ENCODE peak calls at places on chromosomes 2 and 18, in nine cellular contexts. Y is HTR-8/SVneo; L is GM19239; D is A549; A is GM12878; W is stimulated activated CD4-positive, alpha-beta T cell treated with anti-CD3 and anti-CD28 coated beads, Interleukin-4, amount 100 ng/mL, for 1 hour; M is colonic mucosa; C is KBM-7; P is HEK293T. T is an unnamed sample.

GRCh38 chr2:40332096-40332826 is 119.6 kb downstream of the SLC8A1 start:
- DNase-seq in L (no peak), M (no peak), Y (peak; percentile 56), C (peak; percentile 58), D (peak; percentile 19), W (no peak), A (no peak), P (no peak), T (peak; percentile 43)

GRCh38 chr18:10851824-10852225 is 297.5 kb downstream of the PIEZO2 start:
- DNase-seq in M (no peak), W (no peak), P (peak; percentile 12), Y (peak; percentile 46), A (peak; percentile 61), D (peak; percentile 31), C (peak; percentile 65), L (peak; percentile 25), T (no peak)

GRCh38 chr2:9234680-9235387 is 28.2 kb downstream of the ASAP2 start:
- DNase-seq in M (no peak), L (no peak), Y (peak; percentile 90), D (peak; percentile 89), A (no peak), P (no peak), C (peak; percentile 84), W (no peak), T (no peak)

GRCh38 chr18:34158881-34159690 is 65.6 kb downstream of the NOL4 start:
- DNase-seq in C (no peak), A (no peak), L (no peak), P (peak; percentile 77), W (no peak), D (no peak), M (peak; percentile 17), Y (no peak), T (peak; percentile 52)

GRCh38 chr18:2847341-2848144 is 737 bp downstream of the EMILIN2 start:
- DNase-seq in P (peak; percentile 26), C (peak; percentile 21), D (no peak), Y (peak; percentile 32), W (peak; percentile 46), A (no peak), L (peak; percentile 45), M (no peak), T (no peak)

GRCh38 chr2:234478121-234478858 is 18.6 kb downstream of the ARL4C start:
- DNase-seq in D (no peak), P (no peak), C (no peak), Y (no peak), A (no peak), M (no peak), W (no peak), L (no peak), T (no peak)

GRCh38 chr2:71454221-71455010 is 1.1 kb downstream of the DYSF start:
- DNase-seq in L (no peak), C (no peak), Y (no peak), A (no peak), D (no peak), W (no peak), P (no peak), M (no peak), T (no peak)

GRCh38 chr2:85981579-85982247 is 92.9 kb upstream of the ST3GAL5 start:
- DNase-seq in W (no peak), P (no peak), L (no peak), M (no peak), Y (no peak), C (no peak), D (no peak), A (no peak), T (no peak)

GRCh38 chr2:66683599-66683998 is 248.7 kb downstream of the MEIS1 start:
- DNase-seq in Y (no peak), M (peak; percentile 26), D (no peak), P (no peak), C (no peak), W (no peak), A (no peak), L (no peak), T (peak; percentile 93)

GRCh38 chr2:36389081-36389480 is 33.5 kb downstream of the CRIM1 start:
- DNase-seq in M (no peak), C (no peak), P (no peak), D (peak; percentile 55), L (no peak), Y (no peak), W (no peak), A (no peak), T (no peak)

GRCh38 chr2:13558368-13558767 is 841.6 kb downstream of the TRIB2 start:
- DNase-seq in D (peak; percentile 36), Y (peak; percentile 2), M (no peak), L (no peak), W (no peak), A (no peak), P (no peak), C (no peak), T (peak; percentile 51)

GRCh38 chr2:120604767-120605166 is 130.9 kb upstream of the GLI2 start:
- DNase-seq in D (no peak), L (no peak), P (no peak), Y (no peak), C (no peak), W (no peak), A (no peak), M (no peak), T (no peak)

GRCh38 chr2:80266231-80266630 is 38.3 kb downstream of the LRRTM1 start:
- DNase-seq in P (no peak), W (no peak), Y (no peak), L (no peak), A (no peak), C (no peak), D (no peak), M (no peak), T (no peak)

GRCh38 chr2:220000080-220000479 is 372.6 kb downstream of the SLC4A3 start:
- DNase-seq in L (no peak), C (no peak), M (no peak), A (no peak), Y (no peak), P (no peak), W (no peak), D (no peak), T (no peak)

GRCh38 chr18:27966872-27967271 is 210.1 kb downstream of the CDH2 start:
- DNase-seq in D (no peak), M (no peak), L (no peak), A (no peak), W (no peak), Y (no peak), C (no peak), P (no peak), T (no peak)

GRCh38 chr18:49784427-49785185 is 28.7 kb downstream of the ACAA2 start:
- DNase-seq in L (no peak), W (no peak), Y (no peak), A (no peak), D (no peak), C (no peak), M (no peak), P (no peak), T (no peak)

GRCh38 chr18:36127866-36128845 is 984 bp downstream of the SLC39A6 start:
- DNase-seq in A (no peak), W (no peak), Y (peak; percentile 3), M (peak; percentile 42), C (peak; percentile 11), L (no peak), D (peak; percentile 1), P (peak; percentile 60), T (peak; percentile 21)

GRCh38 chr2:168952424-168952823 is 51.3 kb downstream of the G6PC2 start:
- DNase-seq in D (no peak), L (no peak), Y (no peak), P (no peak), C (no peak), W (no peak), A (no peak), M (no peak), T (no peak)

GRCh38 chr2:218093879-218094278 is 24.8 kb downstream of the RUFY4 start:
- DNase-seq in A (no peak), M (no peak), D (no peak), W (no peak), Y (no peak), L (no peak), C (peak; percentile 37), P (no peak), T (no peak)

GRCh38 chr2:152176113-152176714 is 651 bp upstream of the STAM2 start:
- DNase-seq in A (no peak), Y (peak; percentile 26), M (no peak), D (peak; percentile 22), L (no peak), W (no peak), C (no peak), P (no peak), T (no peak)

GRCh38 chr2:204678031-204678430 is 132.8 kb downstream of the PARD3B start:
- DNase-seq in D (no peak), L (no peak), Y (no peak), M (no peak), P (no peak), A (no peak), C (no peak), W (no peak), T (no peak)

GRCh38 chr2:233165543-233165894 is 86.0 kb upstream of the ATG16L1 start:
- DNase-seq in Y (no peak), P (no peak), W (no peak), C (no peak), D (no peak), M (no peak), A (no peak), L (no peak), T (no peak)

GRCh38 chr2:11757101-11757500 is 10.7 kb downstream of the LPIN1 start:
- DNase-seq in Y (no peak), C (no peak), D (no peak), L (no peak), M (no peak), A (no peak), P (no peak), W (no peak), T (no peak)

GRCh38 chr2:130791617-130791939 is 36.2 kb downstream of the AMER3 start:
- DNase-seq in A (no peak), P (no peak), L (no peak), D (no peak), Y (no peak), C (no peak), W (no peak), M (no peak), T (peak; percentile 50)

GRCh38 chr2:83817511-83817910 is 641.6 kb downstream of the SUCLG1 start:
- DNase-seq in D (peak; percentile 14), C (peak; percentile 50), A (no peak), L (no peak), Y (no peak), P (no peak), W (no peak), M (no peak), T (no peak)

GRCh38 chr2:162912787-162913186 is 74.2 kb upstream of the KCNH7 start:
- DNase-seq in Y (no peak), W (no peak), A (no peak), P (no peak), D (no peak), C (no peak), L (no peak), M (no peak), T (no peak)

T was measured in body of pancreas.